ENCODE peak calls at places on chromosome 16, in nine cellular contexts. Z is mesenchymal stem cell, U is body of pancreas, R is heart right ventricle, H is foreskin fibroblast, A is AG04450, Y is suprapubic skin, D is AG10803, N is prostate gland. W is an unnamed sample.
A peak's percentile ranks its signal among the peaks of the same experiment; 100 is the strongest.

GRCh38 chr16:2151188-2152091 is 3.0 kb downstream of the RAB26 start:
- DNase-seq in D (no peak), U (no peak), Y (no peak), Z (no peak), A (no peak), N (no peak), H (peak; percentile 41), R (no peak), W (no peak)

GRCh38 chr16:79769320-79770243 is 169.0 kb upstream of the MAF start:
- DNase-seq in D (peak; percentile 12), Z (no peak), R (no peak), H (peak; percentile 33), Y (no peak), U (no peak), N (no peak), A (no peak), W (no peak)

GRCh38 chr16:27446721-27447120 is 44.7 kb downstream of the IL21R start:
- DNase-seq in Z (no peak), U (peak; percentile 23), H (no peak), R (no peak), A (no peak), D (no peak), Y (no peak), N (no peak), W (no peak)

GRCh38 chr16:9091867-9092281 is 430 bp downstream of the HAPSTR1 start:
- DNase-seq in H (peak; percentile 63), Y (peak; percentile 76), N (peak; percentile 16), A (no peak), Z (peak; percentile 33), U (peak; percentile 46), D (peak; percentile 35), R (no peak), W (peak; percentile 41)

GRCh38 chr16:66367968-66368891 is 1.7 kb downstream of the CDH5 start:
- DNase-seq in U (no peak), Z (no peak), H (no peak), D (no peak), Y (no peak), N (no peak), A (no peak), R (no peak), W (no peak)

GRCh38 chr16:87125206-87126155 is 191.7 kb downstream of the C16orf95 start:
- DNase-seq in Y (no peak), A (no peak), D (no peak), R (no peak), U (no peak), H (no peak), Z (no peak), N (no peak), W (no peak)

GRCh38 chr16:24036614-24037013 is 200.8 kb downstream of the PRKCB start:
- DNase-seq in R (no peak), H (peak; percentile 62), D (peak; percentile 40), Z (peak; percentile 33), A (no peak), Y (no peak), N (peak; percentile 19), U (peak; percentile 32), W (no peak)

GRCh38 chr16:67718668-67719047 is 458 bp downstream of the GFOD2 start:
- DNase-seq in Y (no peak), R (no peak), N (no peak), H (peak; percentile 29), D (no peak), A (no peak), U (no peak), Z (no peak), W (no peak)

GRCh38 chr16:17836868-17837602 is 366.3 kb upstream of the XYLT1 start:
- DNase-seq in D (peak; percentile 97), A (peak; percentile 81), N (no peak), R (no peak), U (no peak), Z (no peak), H (peak; percentile 92), Y (no peak), W (no peak)

GRCh38 chr16:89253548-89254287 is 36.2 kb downstream of the ZNF778 start:
- DNase-seq in R (no peak), D (no peak), U (no peak), N (no peak), H (no peak), Y (no peak), Z (no peak), A (no peak), W (no peak)

GRCh38 chr16:89257757-89258465 is 40.4 kb downstream of the ZNF778 start:
- DNase-seq in A (no peak), D (no peak), R (no peak), Y (no peak), Z (no peak), N (no peak), U (no peak), H (no peak), W (no peak)

GRCh38 chr16:89261691-89262563 is 44.4 kb downstream of the ZNF778 start:
- DNase-seq in N (peak; percentile 23), D (peak; percentile 6), Y (no peak), H (peak; percentile 42), A (no peak), R (no peak), Z (peak; percentile 50), U (no peak), W (no peak)

GRCh38 chr16:89257281-89257731 is 39.8 kb downstream of the ZNF778 start:
- DNase-seq in R (no peak), H (peak; percentile 42), U (no peak), Y (no peak), Z (no peak), N (no peak), A (no peak), D (no peak), W (no peak)

DNA sequence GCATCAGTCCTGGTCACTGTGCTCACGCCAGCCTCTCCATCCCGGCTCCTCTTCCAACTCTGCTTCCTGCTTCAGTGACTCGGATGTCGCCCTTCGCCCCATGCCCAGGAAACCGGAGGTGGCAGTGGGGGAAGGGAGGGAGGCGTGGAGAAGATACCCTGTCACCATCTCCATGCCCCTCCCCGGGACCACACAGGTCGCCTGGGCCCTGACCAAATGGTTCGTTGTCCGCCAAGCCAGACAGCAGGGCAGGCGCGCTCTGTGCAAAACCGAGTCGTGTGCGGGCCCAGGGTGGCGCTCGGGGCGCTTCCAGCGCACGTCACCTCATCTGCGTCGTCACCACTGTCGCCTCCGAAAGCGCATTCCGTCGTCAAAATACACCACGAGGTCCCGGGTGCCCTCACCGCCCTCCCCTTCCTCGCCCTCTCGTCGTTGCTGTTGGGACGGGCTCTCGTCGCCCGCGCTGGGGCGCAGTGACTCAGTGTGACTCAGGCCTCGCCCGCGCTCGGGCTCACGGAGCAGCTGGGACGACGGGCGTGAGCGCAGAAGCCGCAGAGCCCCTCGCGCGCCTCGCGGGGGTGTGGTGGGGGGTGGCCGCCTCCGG is 39.2 kb downstream of the ZNF778 start:
- DNase-seq in Z (peak; percentile 72), H (peak; percentile 90), Y (no peak), U (peak; percentile 39), A (no peak), N (peak; percentile 26), D (peak; percentile 40), R (no peak), W (peak; percentile 45)
- H3K4me3 ChIP-seq in Z (peak overlapping the region; percentile 85), H (peak overlapping the region; percentile 42), Y (peak overlapping the region; percentile 45), U (no peak overlapping the region), A (peak overlapping the region; percentile 57), N (peak overlapping the region; percentile 36), D (peak overlapping the region; percentile 50), R (peak overlapping the region; percentile 43), W (peak overlapping the region; percentile 25)

DNA sequence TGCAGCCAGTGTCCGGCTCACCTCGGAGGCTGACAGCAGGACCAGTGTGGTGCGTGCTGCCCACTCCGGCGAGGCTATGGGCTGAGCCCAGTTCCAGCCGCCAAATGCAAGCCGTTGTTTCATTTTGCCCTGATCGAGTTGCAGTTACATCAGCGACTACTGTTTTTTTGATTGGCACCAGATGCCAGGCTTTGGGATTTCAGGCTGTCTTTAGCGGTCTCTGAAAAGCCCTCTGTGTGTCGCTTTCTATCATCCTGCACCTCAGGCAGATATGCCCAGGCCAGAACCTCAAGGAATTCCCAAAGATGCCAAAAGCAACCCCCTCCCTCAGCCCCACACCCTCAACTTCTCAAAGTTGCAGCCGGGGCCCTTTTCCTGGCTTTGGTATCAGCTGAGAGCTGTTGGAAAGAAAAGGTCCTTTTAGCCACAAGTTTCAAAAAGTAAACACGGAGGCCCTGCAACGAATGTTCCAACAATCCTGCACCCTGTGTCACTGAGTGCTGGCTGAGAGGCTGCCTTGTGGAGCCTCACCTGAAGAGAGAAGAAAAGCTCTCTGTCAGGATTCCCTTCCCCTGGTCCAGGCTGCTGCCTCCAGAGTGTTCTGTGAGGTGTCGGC is 58.9 kb downstream of the WWP2 start:
- DNase-seq in H (peak; percentile 89), U (peak; percentile 77), A (no peak), D (peak; percentile 79), R (no peak), N (peak; percentile 31), Y (peak; percentile 44), Z (no peak), W (peak; percentile 91)
- H3K4me3 ChIP-seq in H (peak overlapping the region; percentile 20), U (no peak overlapping the region), A (peak overlapping the region; percentile 29), D (peak overlapping the region; percentile 50), R (no peak overlapping the region), N (no peak overlapping the region), Y (peak overlapping the region; percentile 21), Z (no peak overlapping the region), W (peak overlapping the region; percentile 28)

GRCh38 chr16:30068750-30069574 is 3.4 kb downstream of the ALDOA start:
- DNase-seq in U (peak; percentile 23), D (no peak), R (no peak), N (no peak), Y (no peak), H (peak; percentile 59), A (no peak), Z (peak; percentile 59), W (no peak)

GRCh38 chr16:30068333-30068732 is 2.8 kb downstream of the ALDOA start:
- DNase-seq in Y (no peak), D (no peak), N (no peak), U (no peak), H (no peak), Z (no peak), R (no peak), A (no peak), W (no peak)

GRCh38 chr16:30066882-30067583 is 1.5 kb downstream of the ALDOA start:
- DNase-seq in D (no peak), U (no peak), Z (no peak), N (no peak), A (no peak), R (peak; percentile 56), H (no peak), Y (no peak), W (no peak)

GRCh38 chr16:30065943-30066881 is 652 bp downstream of the ALDOA start:
- DNase-seq in R (no peak), U (peak; percentile 59), Z (no peak), Y (no peak), H (peak; percentile 87), N (no peak), D (peak; percentile 65), A (no peak), W (no peak)

GRCh38 chr16:30067584-30067916 is 2.0 kb downstream of the ALDOA start:
- DNase-seq in D (no peak), Y (no peak), A (no peak), N (no peak), Z (no peak), R (no peak), U (no peak), H (no peak), W (no peak)
- H3K4me3 ChIP-seq in D (peak overlapping the region; percentile 97), Y (peak overlapping the region; percentile 96), A (peak overlapping the region; percentile 97), N (peak overlapping the region; percentile 86), Z (peak overlapping the region; percentile 98), R (peak overlapping the region; percentile 89), U (no peak overlapping the region), H (peak overlapping the region; percentile 71), W (peak overlapping the region; percentile 98)

DNA sequence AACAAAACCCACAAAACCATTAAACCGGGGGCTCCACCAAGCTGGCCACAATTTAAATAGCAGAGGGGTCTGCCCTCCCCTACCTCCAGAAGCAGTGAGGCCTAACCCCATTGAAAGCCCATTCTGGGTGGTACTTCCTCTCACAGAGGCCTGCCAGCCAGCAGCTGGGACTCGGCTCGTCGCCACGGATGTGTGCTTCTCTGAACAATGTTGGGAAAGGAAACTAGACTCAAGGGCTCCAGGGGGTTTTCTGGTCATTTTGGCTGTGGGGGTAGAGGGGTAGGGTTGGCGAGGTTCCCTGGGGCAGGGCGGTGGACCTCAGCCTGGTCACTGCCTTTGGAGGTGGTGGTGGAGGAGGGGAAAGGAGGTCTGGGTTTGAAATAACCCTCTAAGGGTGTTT is 4.7 kb upstream of the PLCG2 start:
- DNase-seq in U (no peak), Y (no peak), H (no peak), D (no peak), Z (no peak), A (no peak), N (no peak), R (peak; percentile 33), W (no peak)
- H3K4me3 ChIP-seq in U (no peak overlapping the region), Y (no peak overlapping the region), H (no peak overlapping the region), D (no peak overlapping the region), Z (no peak overlapping the region), A (no peak overlapping the region), N (no peak overlapping the region), R (no peak overlapping the region), W (no peak overlapping the region)

W was measured in tibial artery.